ENCODE peak calls at places on chromosomes 12 and 14, in five cellular contexts. S, I, V, A and G are unnamed samples.

GRCh38 chr14:104635717-104636116 is 31.1 kb upstream of the TMEM179 start:
- DNase-seq in V (no peak), I (no peak), A (no peak), S (no peak), G (no peak)

GRCh38 chr12:49279706-49280159 is 14.9 kb downstream of the TUBA1C start:
- DNase-seq in I (no peak), A (no peak), V (no peak), S (no peak), G (no peak)

GRCh38 chr14:91119556-91120311 is 5.9 kb downstream of the DGLUCY start:
- DNase-seq in I (no peak), S (no peak), A (no peak), V (no peak), G (no peak)

GRCh38 chr12:93879476-93880376 is 202.6 kb downstream of the CRADD start:
- DNase-seq in S (no peak), I (no peak), V (no peak), A (no peak), G (no peak)

GRCh38 chr14:80215756-80216581 is 4.7 kb upstream of the DIO2 start:
- DNase-seq in V (no peak), S (no peak), I (no peak), A (no peak), G (no peak)

GRCh38 chr14:26606729-26607128 is 8.9 kb upstream of the NOVA1 start:
- DNase-seq in V (no peak), S (no peak), A (no peak), I (no peak), G (no peak)

GRCh38 chr14:63901434-63902085 is 48.8 kb downstream of the SYNE2 start:
- DNase-seq in S (no peak), I (no peak), A (no peak), V (no peak), G (no peak)

GRCh38 chr14:40309124-40309523 is 876.9 kb upstream of the FBXO33 start:
- DNase-seq in A (no peak), I (no peak), S (no peak), V (no peak), G (no peak)

GRCh38 chr12:111673503-111673902 is 12.3 kb downstream of the BRAP start:
- DNase-seq in I (no peak), V (no peak), A (no peak), S (no peak), G (no peak)

GRCh38 chr12:29389295-29389919 is 8.4 kb upstream of the ERGIC2 start:
- DNase-seq in V (no peak), I (no peak), S (no peak), A (no peak), G (no peak)

GRCh38 chr14:58736606-58737005 is 98.8 kb downstream of the DACT1 start:
- DNase-seq in S (no peak), I (no peak), V (no peak), A (no peak), G (no peak)

GRCh38 chr12:123388218-123388947 is 4.5 kb downstream of the KMT5A start:
- DNase-seq in V (peak), I (peak), A (no peak), S (peak), G (peak)

GRCh38 chr12:120722784-120723183 is 2.8 kb upstream of the ACADS start:
- DNase-seq in V (no peak), S (no peak), A (no peak), I (no peak), G (no peak)

GRCh38 chr12:57119694-57120093 is 8.5 kb upstream of the STAT6 start:
- DNase-seq in V (no peak), A (no peak), S (no peak), I (no peak), G (no peak)

GRCh38 chr14:77804592-77804991 is 4.7 kb downstream of the ADCK1 start:
- DNase-seq in V (no peak), I (no peak), A (no peak), S (no peak), G (no peak)

GRCh38 chr14:64465856-64466554 is 706 bp downstream of the AKAP5 start:
- DNase-seq in I (peak), A (no peak), V (no peak), S (no peak), G (peak)

GRCh38 chr14:67943947-67944346 is 124.4 kb downstream of the RAD51B start:
- DNase-seq in A (peak), I (peak), V (peak), S (no peak), G (peak)

GRCh38 chr14:55600784-55601561 is 21.0 kb downstream of the KTN1 start:
- DNase-seq in I (no peak), A (no peak), V (no peak), S (no peak), G (no peak)